ENCODE peak calls at places on chromosomes 6 and 20, in eight cellular contexts. W, D, T, K, X, L, U and Q are unnamed samples.

GRCh38 chr20:43590036-43590391 is 723 bp upstream of the IFT52 start:
- DNase-seq in W (no peak), D (peak; percentile 47), T (no peak), K (no peak), X (no peak), L (no peak), U (no peak), Q (peak; percentile 46)

GRCh38 chr6:84866715-84867114 is 102.3 kb upstream of the TBX18 start:
- DNase-seq in W (no peak), D (no peak), T (no peak), K (no peak), X (no peak), L (no peak), U (no peak), Q (no peak)

GRCh38 chr20:42118409-42119125 is 500.4 kb upstream of the CHD6 start:
- DNase-seq in W (no peak), D (no peak), T (no peak), K (no peak), X (no peak), L (no peak), U (no peak), Q (no peak)

GRCh38 chr6:3466488-3467219 is 9.8 kb upstream of the SLC22A23 start:
- DNase-seq in W (no peak), D (no peak), T (no peak), K (no peak), X (no peak), L (no peak), U (no peak), Q (no peak)

GRCh38 chr6:21639316-21639715 is 45.8 kb downstream of the SOX4 start:
- DNase-seq in W (no peak), D (no peak), T (no peak), K (no peak), X (no peak), L (no peak), U (no peak), Q (no peak)

GRCh38 chr20:61391812-61392520 is 139.9 kb downstream of the CDH4 start:
- DNase-seq in W (no peak), D (peak; percentile 11), T (no peak), K (no peak), X (no peak), L (no peak), U (no peak), Q (no peak)

GRCh38 chr20:62433655-62434054 is 6.3 kb upstream of the RBBP8NL start:
- DNase-seq in W (no peak), D (no peak), T (no peak), K (peak; percentile 44), X (no peak), L (peak; percentile 76), U (no peak), Q (peak; percentile 41)

GRCh38 chr20:62356948-62357667 is 10.0 kb downstream of the LAMA5 start:
- DNase-seq in W (peak; percentile 4), D (no peak), T (no peak), K (peak; percentile 75), X (no peak), L (no peak), U (no peak), Q (no peak)

GRCh38 chr20:41086402-41087324 is 50.7 kb upstream of the PLCG1 start:
- DNase-seq in W (no peak), D (no peak), T (no peak), K (no peak), X (peak; percentile 17), L (no peak), U (no peak), Q (no peak)

GRCh38 chr6:138815797-138816528 is 20.1 kb downstream of the ECT2L start:
- DNase-seq in W (peak; percentile 14), D (peak; percentile 76), T (no peak), K (no peak), X (peak; percentile 37), L (no peak), U (no peak), Q (no peak)

GRCh38 chr6:69105288-69105687 is 470.2 kb downstream of the ADGRB3 start:
- DNase-seq in W (no peak), D (peak; percentile 42), T (no peak), K (no peak), X (no peak), L (no peak), U (no peak), Q (no peak)

GRCh38 chr6:84284428-84285033 is 57.1 kb upstream of the CEP162 start:
- DNase-seq in W (no peak), D (peak; percentile 63), T (no peak), K (no peak), X (no peak), L (no peak), U (no peak), Q (no peak)

GRCh38 chr6:42744351-42744890 is 1.5 kb downstream of the TBCC start:
- DNase-seq in W (no peak), D (peak; percentile 6), T (no peak), K (no peak), X (no peak), L (no peak), U (no peak), Q (no peak)

GRCh38 chr6:141309295-141309694 is 823.4 kb upstream of the GJE1 start:
- DNase-seq in W (no peak), D (peak; percentile 43), T (no peak), K (no peak), X (no peak), L (no peak), U (no peak), Q (no peak)

GRCh38 chr20:44212792-44213191 is 2.2 kb upstream of the OSER1 start:
- DNase-seq in W (no peak), D (no peak), T (no peak), K (no peak), X (no peak), L (no peak), U (peak; percentile 79), Q (no peak)

GRCh38 chr6:148548065-148548748 is 198.6 kb upstream of the UST start:
- DNase-seq in W (no peak), D (no peak), T (no peak), K (peak; percentile 53), X (no peak), L (no peak), U (no peak), Q (peak; percentile 27)

GRCh38 chr6:109183109-109183508 is 87.8 kb downstream of the CEP57L1 start:
- DNase-seq in W (no peak), D (peak; percentile 32), T (no peak), K (no peak), X (no peak), L (no peak), U (no peak), Q (no peak)

GRCh38 chr6:44122821-44123220 is 4.4 kb downstream of the MRPL14 start:
- DNase-seq in W (no peak), D (no peak), T (no peak), K (no peak), X (peak; percentile 48), L (no peak), U (no peak), Q (no peak)

GRCh38 chr6:2072450-2072849 is 173.0 kb downstream of the GMDS start:
- DNase-seq in W (no peak), D (no peak), T (no peak), K (no peak), X (no peak), L (no peak), U (no peak), Q (no peak)

GRCh38 chr20:61311656-61312387 is 59.8 kb downstream of the CDH4 start:
- DNase-seq in W (no peak), D (no peak), T (no peak), K (no peak), X (no peak), L (no peak), U (peak; percentile 15), Q (no peak)

GRCh38 chr6:52063584-52064400 is 23.6 kb downstream of the PKHD1 start:
- DNase-seq in W (peak; percentile 33), D (peak; percentile 79), T (no peak), K (no peak), X (peak; percentile 65), L (peak; percentile 53), U (peak; percentile 23), Q (peak; percentile 36)
- H3K4me3 ChIP-seq in W (peak overlapping the region; percentile 48), D (no peak overlapping the region), T (no peak overlapping the region), K (no peak overlapping the region), X (no peak overlapping the region), L (no peak overlapping the region), U (no peak overlapping the region), Q (no peak overlapping the region)

DNA sequence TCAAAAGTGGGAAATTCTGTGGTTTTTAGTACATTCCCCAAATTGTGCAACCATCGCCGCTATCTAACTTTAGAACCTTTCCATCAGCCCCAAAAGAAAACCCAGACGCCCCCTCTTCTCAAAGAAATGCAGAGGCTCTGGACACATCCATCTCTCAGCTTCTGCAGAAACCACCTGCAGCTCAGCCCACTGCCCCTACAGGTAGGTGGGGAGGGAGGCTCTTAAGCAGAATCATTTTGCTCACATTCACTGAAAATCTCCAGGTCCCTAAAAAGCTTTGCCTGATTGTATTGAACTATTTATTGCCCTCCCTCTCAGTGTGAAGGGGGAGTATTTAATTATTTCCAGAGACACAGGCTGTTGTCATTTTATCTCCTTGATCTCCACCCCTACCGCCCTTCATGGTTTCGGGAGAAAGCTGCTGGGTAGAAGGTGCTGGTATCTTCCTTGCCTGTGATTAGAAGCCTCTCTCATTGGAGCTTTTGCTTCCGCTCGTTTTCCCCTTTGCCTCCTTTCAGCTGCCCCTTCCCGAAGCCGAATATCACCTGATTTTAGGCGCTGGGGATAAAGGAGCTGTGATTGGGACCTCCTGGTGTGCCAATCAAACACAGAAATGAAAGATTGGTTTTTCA is 68.8 kb upstream of the KCNG1 start:
- DNase-seq in W (no peak), D (peak; percentile 37), T (no peak), K (no peak), X (no peak), L (no peak), U (no peak), Q (no peak)
- H3K4me1 ChIP-seq in W (no peaks in the 10 kb centered on the region), D (peaks cover 26% of the 10 kb centered on the region), T (no peaks in the 10 kb centered on the region), K (no peaks in the 10 kb centered on the region), X (peaks cover 9% of the 10 kb centered on the region), L (peaks cover 5% of the 10 kb centered on the region), U (no peaks in the 10 kb centered on the region), Q (peaks cover 5% of the 10 kb centered on the region)

GRCh38 chr20:37986873-37987601 is 46.2 kb downstream of the TTI1 start:
- DNase-seq in W (no peak), D (peak; percentile 34), T (peak; percentile 85), K (peak; percentile 81), X (no peak), L (peak; percentile 90), U (no peak), Q (no peak)
- H3K27ac ChIP-seq in W (no peak overlapping the region), D (no peak overlapping the region), T (peak overlapping the region; percentile 80), K (peak overlapping the region; percentile 91), X (no peak overlapping the region), L (peak overlapping the region; percentile 79), U (no peak overlapping the region), Q (no peak overlapping the region)

GRCh38 chr6:169384291-169384690 is 130.6 kb upstream of the THBS2 start:
- DNase-seq in W (no peak), D (no peak), T (no peak), K (no peak), X (no peak), L (no peak), U (no peak), Q (no peak)

GRCh38 chr6:169388767-169389166 is 135.1 kb upstream of the THBS2 start:
- DNase-seq in W (no peak), D (no peak), T (no peak), K (no peak), X (no peak), L (no peak), U (no peak), Q (no peak)

GRCh38 chr6:169386431-169387057 is 132.9 kb upstream of the THBS2 start:
- DNase-seq in W (no peak), D (no peak), T (no peak), K (no peak), X (no peak), L (no peak), U (no peak), Q (peak; percentile 49)

GRCh38 chr6:169385237-169385880 is 131.7 kb upstream of the THBS2 start:
- DNase-seq in W (no peak), D (no peak), T (no peak), K (no peak), X (no peak), L (no peak), U (no peak), Q (no peak)

GRCh38 chr6:169387809-169388383 is 134.2 kb upstream of the THBS2 start:
- DNase-seq in W (no peak), D (no peak), T (no peak), K (no peak), X (no peak), L (no peak), U (no peak), Q (no peak)
- H3K4me3 ChIP-seq in W (no peak overlapping the region), D (no peak overlapping the region), T (peak overlapping the region; percentile 30), K (no peak overlapping the region), X (no peak overlapping the region), L (no peak overlapping the region), U (no peak overlapping the region), Q (no peak overlapping the region)